ENCODE peak calls at places on chromosomes 4 and X, in nine cellular contexts. S is activated T-helper 1 cell treated with anti-CD3 and anti-CD28 coated beads, Interleukin-12 subunit alpha, Interleukin-12 subunit beta, Interleukin-2, Interleukin-4 antibody, amounts not matched to agents 30 ng/mL and 10 ng/mL and 1 ng/mL, durations not matched to agents 14 hours and 24 hours and 36 hours; O is stimulated activated CD4-positive, alpha-beta T cell treated with anti-CD3 and anti-CD28 coated beads, Interleukin-2, amount 100 ng/mL, for 48 hours; V is type B pancreatic cell; D is adrenal gland; Z is CD4-positive, alpha-beta T cell; Y is activated T-cell treated with anti-CD3 and anti-CD28 coated beads for 4 hours; K is ELF-1; M is C1 segment of cervical spinal cord. F is an unnamed sample.

GRCh38 chr4:188032170-188032569 is 36.6 kb downstream of the ZFP42 start:
- DNase-seq in S (no peak), K (peak; percentile 71), Y (no peak), O (no peak), V (no peak), M (no peak), D (no peak), Z (no peak), F (no peak)

GRCh38 chrX:36909584-36909983 is 98.6 kb upstream of the FAM47C start:
- DNase-seq in Y (no peak), M (no peak), Z (no peak), V (no peak), D (no peak), O (no peak), S (no peak), K (no peak), F (no peak)

GRCh38 chr4:100935090-100935489 is 412.2 kb downstream of the PPP3CA start:
- DNase-seq in Y (no peak), Z (no peak), V (no peak), D (no peak), O (no peak), K (no peak), M (no peak), S (no peak), F (no peak)

GRCh38 chr4:82352825-82353370 is 20.9 kb downstream of the HNRNPD start:
- DNase-seq in Z (no peak), M (no peak), S (no peak), K (no peak), Y (no peak), V (no peak), O (no peak), D (no peak), F (no peak)

GRCh38 chr4:152109585-152110509 is 349.0 kb upstream of the GATB start:
- DNase-seq in D (peak; percentile 69), S (no peak), Z (no peak), K (no peak), V (no peak), Y (no peak), O (no peak), M (no peak), F (no peak)

GRCh38 chr4:7428261-7429068 is 6.3 kb downstream of the PSAPL1 start:
- DNase-seq in M (no peak), O (no peak), Z (no peak), Y (no peak), D (no peak), V (peak; percentile 60), S (no peak), K (peak; percentile 75), F (no peak)

GRCh38 chrX:43559643-43560042 is 96.5 kb upstream of the MAOA start:
- DNase-seq in V (no peak), D (peak; percentile 69), S (no peak), K (peak; percentile 91), O (peak; percentile 5), M (peak; percentile 14), Y (peak; percentile 1), Z (no peak), F (no peak)

GRCh38 chrX:100673397-100673953 is 29.5 kb downstream of the SRPX2 start:
- DNase-seq in Y (no peak), V (no peak), D (no peak), O (no peak), K (no peak), M (no peak), Z (no peak), S (no peak), F (no peak)

GRCh38 chr4:141486375-141486997 is 149.9 kb upstream of the IL15 start:
- DNase-seq in M (no peak), Y (no peak), O (no peak), S (no peak), V (no peak), D (no peak), Z (no peak), K (no peak), F (no peak)

GRCh38 chr4:26993541-26993940 is 132.9 kb downstream of the STIM2 start:
- DNase-seq in D (no peak), V (no peak), M (no peak), Z (no peak), S (no peak), Y (no peak), O (no peak), K (no peak), F (no peak)

GRCh38 chr4:74516321-74516720 is 71.4 kb downstream of the AREG start:
- DNase-seq in D (no peak), Y (no peak), S (no peak), M (no peak), K (no peak), O (no peak), V (no peak), Z (no peak), F (no peak)

GRCh38 chrX:150196300-150196699 is 166.8 kb upstream of the MAMLD1 start:
- DNase-seq in Z (no peak), Y (no peak), M (no peak), O (no peak), S (no peak), D (no peak), K (peak; percentile 96), V (no peak), F (no peak)

GRCh38 chrX:74925210-74926088 is at the start of gene NEXMIF:
- DNase-seq in Z (no peak), Y (no peak), K (no peak), D (peak; percentile 60), S (peak; percentile 6), O (peak; percentile 8), M (no peak), V (no peak), F (peak; percentile 53)

GRCh38 chrX:18617351-18617750 is 54.6 kb downstream of the RS1 start:
- DNase-seq in D (no peak), Z (no peak), K (peak; percentile 9), V (no peak), S (no peak), Y (no peak), O (no peak), M (no peak), F (no peak)

GRCh38 chrX:17616936-17617335 is 120.4 kb upstream of the SCML1 start:
- DNase-seq in M (no peak), Z (no peak), Y (no peak), K (no peak), O (no peak), D (no peak), S (no peak), V (no peak), F (no peak)

GRCh38 chr4:79334783-79335182 is 8.9 kb upstream of the NAA11 start:
- DNase-seq in Y (no peak), S (no peak), K (no peak), V (no peak), M (no peak), O (no peak), D (no peak), Z (no peak), F (no peak)

GRCh38 chr4:40627540-40627939 is 2.1 kb downstream of the RBM47 start:
- DNase-seq in K (no peak), Y (no peak), O (no peak), M (no peak), V (no peak), S (no peak), Z (no peak), D (no peak), F (no peak)

GRCh38 chr4:6781113-6781512 is 1.4 kb upstream of the KIAA0232 start:
- DNase-seq in Y (no peak), O (no peak), D (peak; percentile 45), Z (no peak), V (no peak), S (no peak), M (no peak), K (no peak), F (no peak)

GRCh38 chr4:90769251-90769650 is 642.1 kb downstream of the CCSER1 start:
- DNase-seq in K (no peak), O (no peak), Z (no peak), V (no peak), Y (no peak), M (no peak), D (no peak), S (no peak), F (no peak)

GRCh38 chrX:97898798-97899197 is 1015.1 kb downstream of the RPA4 start:
- DNase-seq in S (no peak), Y (no peak), K (no peak), M (no peak), Z (no peak), D (no peak), O (no peak), V (no peak), F (no peak)

F was measured in anterior cingulate cortex.